ENCODE peak calls at places on chromosomes 6 and 20, in nine cellular contexts. W is fibroblast of lung; R is heart left ventricle; D is aorta; H is OCI-LY7; J is naive thymus-derived CD4-positive, alpha-beta T cell; P is CD8-positive, alpha-beta T cell; T is psoas muscle; M is pancreas. V is an unnamed sample.
A peak's percentile ranks its signal among the peaks of the same experiment; 100 is the strongest.

GRCh38 chr6:168355716-168356522 is 36.3 kb upstream of the DACT2 start:
- DNase-seq in P (no peak), M (peak; percentile 85), T (peak; percentile 61), H (no peak), J (peak; percentile 49), R (peak; percentile 65), D (no peak), W (no peak), V (peak; percentile 72)

GRCh38 chr6:148395583-148396101 is 53.0 kb downstream of the SASH1 start:
- DNase-seq in H (no peak), T (no peak), W (no peak), P (no peak), D (no peak), M (no peak), J (no peak), R (peak; percentile 61), V (peak; percentile 80)

GRCh38 chr20:48635791-48636267 is 192.0 kb downstream of the PREX1 start:
- DNase-seq in D (peak; percentile 69), H (peak; percentile 70), J (peak; percentile 71), R (peak; percentile 59), T (peak; percentile 43), M (peak; percentile 84), P (peak; percentile 64), W (peak; percentile 39), V (peak; percentile 64)

GRCh38 chr6:133062077-133062476 is 179.1 kb upstream of the EYA4 start:
- DNase-seq in R (peak; percentile 39), M (no peak), J (no peak), H (no peak), D (no peak), T (no peak), P (no peak), W (peak; percentile 100), V (peak; percentile 52)

GRCh38 chr20:24761220-24762065 is 187.6 kb upstream of the CST7 start:
- DNase-seq in H (no peak), D (no peak), T (no peak), M (no peak), J (peak; percentile 10), P (no peak), R (no peak), W (no peak), V (no peak)

GRCh38 chr6:56688521-56688920 is 45.8 kb upstream of the DST start:
- DNase-seq in D (no peak), P (no peak), T (no peak), M (no peak), J (no peak), H (no peak), R (no peak), W (no peak), V (no peak)

GRCh38 chr6:132648356-132648755 is 10.6 kb downstream of the TAAR1 start:
- DNase-seq in T (no peak), R (no peak), D (no peak), M (no peak), H (no peak), P (no peak), J (no peak), W (peak; percentile 79), V (peak; percentile 43)

GRCh38 chr6:3291987-3292386 is 33.2 kb downstream of the PSMG4 start:
- DNase-seq in D (no peak), R (no peak), W (no peak), P (no peak), M (no peak), T (no peak), H (no peak), J (no peak), V (no peak)

GRCh38 chr20:43220612-43221011 is 30.9 kb upstream of the PTPRT start:
- DNase-seq in J (no peak), P (no peak), D (peak; percentile 75), W (no peak), H (no peak), T (no peak), R (no peak), M (no peak), V (no peak)

GRCh38 chr6:7515363-7515762 is 26.1 kb upstream of the DSP start:
- DNase-seq in P (no peak), R (no peak), T (no peak), H (no peak), M (no peak), W (no peak), J (no peak), D (no peak), V (no peak)

GRCh38 chr6:56719310-56719709 is 76.6 kb upstream of the DST start:
- DNase-seq in T (no peak), P (no peak), H (no peak), D (no peak), W (no peak), R (no peak), J (no peak), M (no peak), V (no peak)

GRCh38 chr6:123527406-123527805 is 109.3 kb downstream of the TRDN start:
- DNase-seq in T (no peak), M (no peak), H (no peak), R (no peak), D (no peak), P (no peak), J (no peak), W (no peak), V (no peak)

GRCh38 chr6:138099832-138100231 is 7.4 kb downstream of the PERP start:
- DNase-seq in H (no peak), T (no peak), D (no peak), W (peak; percentile 48), J (no peak), M (no peak), R (no peak), P (no peak), V (no peak)

GRCh38 chr20:48530957-48531356 is 296.8 kb downstream of the PREX1 start:
- DNase-seq in D (no peak), H (no peak), W (no peak), R (no peak), T (no peak), M (no peak), P (no peak), J (no peak), V (peak; percentile 29)

GRCh38 chr20:63943808-63944077 is 12.5 kb downstream of the UCKL1 start:
- DNase-seq in J (no peak), D (peak; percentile 45), P (no peak), W (no peak), R (no peak), M (no peak), H (no peak), T (no peak), V (no peak)
- H3K36me3 ChIP-seq in J (no peaks in the 10 kb centered on the region), D (no peaks in the 10 kb centered on the region), P (peaks cover 27% of the 10 kb centered on the region), W (peaks cover 41% of the 10 kb centered on the region), R (peaks cover 65% of the 10 kb centered on the region), M (peaks cover 48% of the 10 kb centered on the region), H (peaks cover 53% of the 10 kb centered on the region), T (peaks cover 66% of the 10 kb centered on the region), V (peaks cover 71% of the 10 kb centered on the region)

GRCh38 chr6:37136821-37137200 is 33.1 kb upstream of the PIM1 start:
- DNase-seq in M (no peak), T (no peak), D (no peak), R (no peak), J (no peak), W (no peak), P (no peak), H (no peak), V (no peak)

GRCh38 chr6:37135835-37136694 is 33.9 kb upstream of the PIM1 start:
- DNase-seq in H (no peak), P (no peak), D (no peak), R (no peak), J (no peak), M (no peak), T (no peak), W (peak; percentile 37), V (no peak)

GRCh38 chr6:37139223-37139962 is 30.6 kb upstream of the PIM1 start:
- DNase-seq in P (no peak), M (no peak), T (no peak), H (no peak), R (no peak), W (no peak), J (no peak), D (no peak), V (no peak)

GRCh38 chr6:37137881-37138568 is 31.9 kb upstream of the PIM1 start:
- DNase-seq in W (peak; percentile 68), M (no peak), D (no peak), T (no peak), P (no peak), H (no peak), R (no peak), J (no peak), V (peak; percentile 45)

GRCh38 chr6:37137201-37137880 is 32.6 kb upstream of the PIM1 start:
- DNase-seq in H (no peak), W (peak; percentile 95), R (no peak), J (peak; percentile 48), D (peak; percentile 53), P (peak; percentile 18), T (no peak), M (no peak), V (peak; percentile 86)
- H3K4me3 ChIP-seq in H (no peak overlapping the region), W (no peak overlapping the region), R (no peak overlapping the region), J (no peak overlapping the region), D (no peak overlapping the region), P (no peak overlapping the region), T (no peak overlapping the region), M (no peak overlapping the region), V (peak overlapping the region; percentile 14)

DNA sequence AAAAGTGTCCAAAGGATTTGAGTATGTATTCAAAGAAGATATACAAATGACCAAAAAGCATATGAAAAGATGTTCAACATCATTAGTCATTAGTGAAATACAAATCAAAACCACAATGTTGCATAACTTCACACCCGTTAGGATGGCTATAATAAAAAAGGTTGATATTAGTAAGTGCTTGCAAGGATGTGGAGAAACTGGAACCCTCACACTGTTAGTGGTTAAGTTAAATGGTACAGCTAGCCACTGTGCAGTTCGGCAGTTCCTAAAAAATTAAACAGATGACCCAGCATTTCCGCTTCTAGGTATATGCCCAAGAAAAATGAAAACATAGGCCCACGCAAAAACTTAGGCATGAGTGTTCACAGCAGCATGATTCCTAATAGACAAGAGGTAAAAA is 38.6 kb downstream of the IBTK start:
- DNase-seq in T (no peak), P (no peak), H (no peak), W (no peak), R (no peak), M (no peak), J (no peak), D (no peak), V (no peak)
- H3K9me3 ChIP-seq in T (no peaks in the 10 kb centered on the region), P (no peaks in the 10 kb centered on the region), H (no peaks in the 10 kb centered on the region), W (no peaks in the 10 kb centered on the region), R (no peaks in the 10 kb centered on the region), M (no peaks in the 10 kb centered on the region), J (no peaks in the 10 kb centered on the region), D (no peaks in the 10 kb centered on the region), V (no peaks in the 10 kb centered on the region)

GRCh38 chr6:39725632-39725997 is 407 bp upstream of the KIF6 start:
- DNase-seq in J (no peak), D (no peak), W (no peak), P (no peak), R (no peak), M (no peak), H (no peak), T (no peak), V (no peak)

GRCh38 chr6:39724787-39725631 is at the start of gene KIF6:
- DNase-seq in J (peak; percentile 72), R (peak; percentile 94), D (peak; percentile 95), M (peak; percentile 97), T (peak; percentile 92), P (peak; percentile 73), H (peak; percentile 84), W (peak; percentile 85), V (peak; percentile 78)

GRCh38 chr6:39733704-39734103 is 8.5 kb upstream of the KIF6 start:
- DNase-seq in T (no peak), M (no peak), P (no peak), R (no peak), W (no peak), J (no peak), D (no peak), H (no peak), V (no peak)

GRCh38 chr6:39731565-39731964 is 6.4 kb upstream of the KIF6 start:
- DNase-seq in M (no peak), H (no peak), J (no peak), W (no peak), T (no peak), P (no peak), R (no peak), D (no peak), V (no peak)

GRCh38 chr6:39729945-39730344 is 4.7 kb upstream of the KIF6 start:
- DNase-seq in D (no peak), M (no peak), T (no peak), W (no peak), P (no peak), H (no peak), R (no peak), J (no peak), V (no peak)
- H3K36me3 ChIP-seq in D (no peaks in the 10 kb centered on the region), M (no peaks in the 10 kb centered on the region), T (no peaks in the 10 kb centered on the region), W (no peaks in the 10 kb centered on the region), P (no peaks in the 10 kb centered on the region), H (no peaks in the 10 kb centered on the region), R (no peaks in the 10 kb centered on the region), J (no peaks in the 10 kb centered on the region), V (no peaks in the 10 kb centered on the region)

V was measured in MG63.